ENCODE peak calls at places on chromosomes 11 and 22, in four cellular contexts. One of them, this sample, is unnamed.
A peak's percentile ranks its signal among the peaks of the same experiment; 100 is the strongest.

GRCh38 chr22:23070418-23071162 is at the start of gene GNAZ:
- DNase-seq in CD8-positive, alpha-beta memory T cell: no peak
- DNase-seq in left ventricle myocardium inferior: no peak
- DNase-seq in lower lobe of right lung: peak; percentile 52
- DNase-seq in this sample: no peak

GRCh38 chr11:43580735-43581369 is 99.7 kb upstream of the HSD17B12 start:
- DNase-seq in CD8-positive, alpha-beta memory T cell: no peak
- DNase-seq in left ventricle myocardium inferior: no peak
- DNase-seq in lower lobe of right lung: no peak
- DNase-seq in this sample: no peak

GRCh38 chr11:15093432-15093831 is 20.0 kb downstream of the CALCB start:
- DNase-seq in CD8-positive, alpha-beta memory T cell: no peak
- DNase-seq in left ventricle myocardium inferior: no peak
- DNase-seq in lower lobe of right lung: no peak
- DNase-seq in this sample: no peak

GRCh38 chr22:21816787-21817496 is 50.5 kb downstream of the MAPK1 start:
- DNase-seq in CD8-positive, alpha-beta memory T cell: no peak
- DNase-seq in left ventricle myocardium inferior: no peak
- DNase-seq in lower lobe of right lung: no peak
- DNase-seq in this sample: peak; percentile 98

GRCh38 chr22:42984814-42985540 is 30.0 kb downstream of the PACSIN2 start:
- DNase-seq in CD8-positive, alpha-beta memory T cell: no peak
- DNase-seq in left ventricle myocardium inferior: no peak
- DNase-seq in lower lobe of right lung: no peak
- DNase-seq in this sample: no peak

GRCh38 chr22:47626428-47627390 is 864.3 kb downstream of the TBC1D22A start:
- DNase-seq in CD8-positive, alpha-beta memory T cell: no peak
- DNase-seq in left ventricle myocardium inferior: no peak
- DNase-seq in lower lobe of right lung: no peak
- DNase-seq in this sample: no peak

GRCh38 chr22:19972652-19973550 is 31.3 kb upstream of the TXNRD2 start:
- DNase-seq in CD8-positive, alpha-beta memory T cell: no peak
- DNase-seq in left ventricle myocardium inferior: no peak
- DNase-seq in lower lobe of right lung: no peak
- DNase-seq in this sample: no peak

GRCh38 chr11:61509058-61510029 is 795 bp downstream of the LRRC10B start:
- DNase-seq in CD8-positive, alpha-beta memory T cell: no peak
- DNase-seq in left ventricle myocardium inferior: peak; percentile 62
- DNase-seq in lower lobe of right lung: peak; percentile 76
- DNase-seq in this sample: peak; percentile 72

GRCh38 chr11:64060861-64061444 is 25.2 kb downstream of the FLRT1 start:
- DNase-seq in CD8-positive, alpha-beta memory T cell: peak; percentile 38
- DNase-seq in left ventricle myocardium inferior: peak; percentile 42
- DNase-seq in lower lobe of right lung: peak; percentile 72
- DNase-seq in this sample: no peak

GRCh38 chr11:14041040-14041439 is 78.5 kb downstream of the SPON1 start:
- DNase-seq in CD8-positive, alpha-beta memory T cell: no peak
- DNase-seq in left ventricle myocardium inferior: no peak
- DNase-seq in lower lobe of right lung: no peak
- DNase-seq in this sample: peak; percentile 41

GRCh38 chr22:35561796-35562526 is 21.3 kb downstream of the RASD2 start:
- DNase-seq in CD8-positive, alpha-beta memory T cell: no peak
- DNase-seq in left ventricle myocardium inferior: no peak
- DNase-seq in lower lobe of right lung: no peak
- DNase-seq in this sample: peak; percentile 41

GRCh38 chr11:11356842-11357241 is 3.8 kb upstream of the CSNK2A3 start:
- DNase-seq in CD8-positive, alpha-beta memory T cell: no peak
- DNase-seq in left ventricle myocardium inferior: no peak
- DNase-seq in lower lobe of right lung: no peak
- DNase-seq in this sample: no peak

GRCh38 chr11:95104916-95105315 is 15.3 kb downstream of the ENDOD1 start:
- DNase-seq in CD8-positive, alpha-beta memory T cell: no peak
- DNase-seq in left ventricle myocardium inferior: no peak
- DNase-seq in lower lobe of right lung: no peak
- DNase-seq in this sample: no peak

GRCh38 chr11:57321388-57321995 is 3.3 kb downstream of the TNKS1BP1 start:
- DNase-seq in CD8-positive, alpha-beta memory T cell: no peak
- DNase-seq in left ventricle myocardium inferior: no peak
- DNase-seq in lower lobe of right lung: no peak
- DNase-seq in this sample: no peak

GRCh38 chr22:32619614-32620426 is 145.2 kb downstream of the FBXO7 start:
- DNase-seq in CD8-positive, alpha-beta memory T cell: no peak
- DNase-seq in left ventricle myocardium inferior: peak; percentile 64
- DNase-seq in lower lobe of right lung: no peak
- DNase-seq in this sample: no peak

GRCh38 chr11:10982695-10983492 is 125.0 kb upstream of the ZBED5 start:
- DNase-seq in CD8-positive, alpha-beta memory T cell: no peak
- DNase-seq in left ventricle myocardium inferior: no peak
- DNase-seq in lower lobe of right lung: no peak
- DNase-seq in this sample: peak; percentile 56

GRCh38 chr11:126079640-126080205 is 17.1 kb upstream of the CDON start:
- DNase-seq in CD8-positive, alpha-beta memory T cell: no peak
- DNase-seq in left ventricle myocardium inferior: no peak
- DNase-seq in lower lobe of right lung: no peak
- DNase-seq in this sample: peak; percentile 22

GRCh38 chr11:119520966-119521365 is 98.0 kb upstream of the THY1 start:
- DNase-seq in CD8-positive, alpha-beta memory T cell: no peak
- DNase-seq in left ventricle myocardium inferior: no peak
- DNase-seq in lower lobe of right lung: no peak
- DNase-seq in this sample: no peak

GRCh38 chr11:118901494-118902335 is 18.0 kb downstream of the CXCR5 start:
- DNase-seq in CD8-positive, alpha-beta memory T cell: no peak
- DNase-seq in left ventricle myocardium inferior: no peak
- DNase-seq in lower lobe of right lung: no peak
- DNase-seq in this sample: no peak

GRCh38 chr11:72352859-72353551 is 81.3 kb downstream of the CLPB start:
- DNase-seq in CD8-positive, alpha-beta memory T cell: no peak
- DNase-seq in left ventricle myocardium inferior: no peak
- DNase-seq in lower lobe of right lung: no peak
- DNase-seq in this sample: peak; percentile 46

GRCh38 chr22:41907436-41908401 is 7.2 kb downstream of the SHISA8 start:
- DNase-seq in CD8-positive, alpha-beta memory T cell: no peak
- DNase-seq in left ventricle myocardium inferior: no peak
- DNase-seq in lower lobe of right lung: no peak
- DNase-seq in this sample: no peak

GRCh38 chr22:41902932-41903421 is 11.9 kb downstream of the SHISA8 start:
- DNase-seq in CD8-positive, alpha-beta memory T cell: no peak
- DNase-seq in left ventricle myocardium inferior: peak; percentile 83
- DNase-seq in lower lobe of right lung: no peak
- DNase-seq in this sample: no peak

GRCh38 chr22:41906822-41907221 is 8.1 kb downstream of the SHISA8 start:
- DNase-seq in CD8-positive, alpha-beta memory T cell: no peak
- DNase-seq in left ventricle myocardium inferior: no peak
- DNase-seq in lower lobe of right lung: no peak
- DNase-seq in this sample: no peak

GRCh38 chr22:41904450-41905410 is 10.1 kb downstream of the SHISA8 start:
- DNase-seq in CD8-positive, alpha-beta memory T cell: no peak
- DNase-seq in left ventricle myocardium inferior: no peak
- DNase-seq in lower lobe of right lung: no peak
- DNase-seq in this sample: no peak

DNA sequence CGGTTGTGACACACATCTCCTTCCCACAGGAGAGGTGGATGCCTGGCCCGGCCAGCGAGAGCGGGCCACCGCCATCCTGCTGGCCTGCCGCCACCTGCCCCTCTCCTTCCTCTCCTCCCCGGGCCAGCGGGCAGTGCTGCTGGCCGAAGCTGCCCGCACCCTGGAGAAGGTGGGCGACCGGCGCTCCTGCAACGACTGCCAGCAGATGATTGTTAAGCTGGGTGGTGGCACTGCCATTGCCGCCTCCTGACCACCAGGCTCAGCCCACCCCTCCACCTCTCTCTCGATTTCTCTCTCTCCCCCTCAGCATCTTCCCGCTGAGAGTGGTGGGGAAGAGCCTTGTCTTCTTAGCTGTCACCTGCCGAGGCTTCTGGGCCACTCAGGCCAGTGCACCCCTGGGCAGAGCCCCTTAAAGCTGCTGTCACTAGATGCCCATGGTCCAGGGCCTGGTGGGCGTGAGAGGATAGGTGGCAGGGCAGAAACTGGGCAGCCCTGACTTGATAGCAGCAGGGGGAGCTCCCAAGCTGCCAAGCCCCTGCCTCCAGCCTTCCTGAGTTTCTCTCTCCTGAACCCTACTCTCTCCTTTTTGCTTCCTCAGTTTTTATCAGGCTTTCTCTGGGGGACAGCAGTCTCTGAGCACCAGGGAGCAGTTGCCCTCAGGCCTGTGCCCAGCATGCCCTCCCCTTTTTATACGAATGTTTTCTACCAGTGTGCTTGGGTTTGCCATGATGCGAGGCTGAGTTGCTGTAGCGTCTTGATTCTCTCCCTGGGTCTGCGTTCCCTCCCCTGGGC is 9.3 kb downstream of the SHISA8 start:
- DNase-seq in CD8-positive, alpha-beta memory T cell: no peak
- DNase-seq in left ventricle myocardium inferior: no peak
- DNase-seq in lower lobe of right lung: no peak
- DNase-seq in this sample: no peak
- H3K36me3 ChIP-seq in CD8-positive, alpha-beta memory T cell: no peaks in the 10 kb centered on the region
- H3K36me3 ChIP-seq in left ventricle myocardium inferior: peaks cover 44% of the 10 kb centered on the region
- H3K36me3 ChIP-seq in lower lobe of right lung: peaks cover 60% of the 10 kb centered on the region
- H3K36me3 ChIP-seq in this sample: peaks cover 35% of the 10 kb centered on the region

DNA sequence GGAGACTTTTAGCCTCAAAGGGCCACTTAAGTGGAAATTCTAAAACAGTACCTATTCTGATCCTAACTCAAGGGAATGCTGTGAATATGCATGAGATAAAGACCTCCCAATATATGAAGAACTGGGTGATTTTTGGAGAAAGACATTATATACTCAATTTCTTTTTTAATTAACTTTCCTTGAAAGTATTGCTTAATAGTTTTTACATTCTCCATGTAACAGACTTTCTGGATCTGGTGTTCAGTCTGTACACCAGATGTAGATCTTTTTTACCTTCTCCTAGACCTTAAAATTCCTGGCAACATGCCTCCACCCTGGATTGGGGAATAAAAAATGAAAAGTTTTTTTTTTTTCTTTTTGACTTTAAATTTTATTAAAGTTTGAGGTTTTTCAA is 777 bp downstream of the NNMT start:
- DNase-seq in CD8-positive, alpha-beta memory T cell: no peak
- DNase-seq in left ventricle myocardium inferior: no peak
- DNase-seq in lower lobe of right lung: no peak
- DNase-seq in this sample: no peak
- H3K4me3 ChIP-seq in CD8-positive, alpha-beta memory T cell: no peak overlapping the region
- H3K4me3 ChIP-seq in left ventricle myocardium inferior: peak overlapping the region; percentile 61
- H3K4me3 ChIP-seq in lower lobe of right lung: peak overlapping the region; percentile 53
- H3K4me3 ChIP-seq in this sample: no peak overlapping the region

DNA sequence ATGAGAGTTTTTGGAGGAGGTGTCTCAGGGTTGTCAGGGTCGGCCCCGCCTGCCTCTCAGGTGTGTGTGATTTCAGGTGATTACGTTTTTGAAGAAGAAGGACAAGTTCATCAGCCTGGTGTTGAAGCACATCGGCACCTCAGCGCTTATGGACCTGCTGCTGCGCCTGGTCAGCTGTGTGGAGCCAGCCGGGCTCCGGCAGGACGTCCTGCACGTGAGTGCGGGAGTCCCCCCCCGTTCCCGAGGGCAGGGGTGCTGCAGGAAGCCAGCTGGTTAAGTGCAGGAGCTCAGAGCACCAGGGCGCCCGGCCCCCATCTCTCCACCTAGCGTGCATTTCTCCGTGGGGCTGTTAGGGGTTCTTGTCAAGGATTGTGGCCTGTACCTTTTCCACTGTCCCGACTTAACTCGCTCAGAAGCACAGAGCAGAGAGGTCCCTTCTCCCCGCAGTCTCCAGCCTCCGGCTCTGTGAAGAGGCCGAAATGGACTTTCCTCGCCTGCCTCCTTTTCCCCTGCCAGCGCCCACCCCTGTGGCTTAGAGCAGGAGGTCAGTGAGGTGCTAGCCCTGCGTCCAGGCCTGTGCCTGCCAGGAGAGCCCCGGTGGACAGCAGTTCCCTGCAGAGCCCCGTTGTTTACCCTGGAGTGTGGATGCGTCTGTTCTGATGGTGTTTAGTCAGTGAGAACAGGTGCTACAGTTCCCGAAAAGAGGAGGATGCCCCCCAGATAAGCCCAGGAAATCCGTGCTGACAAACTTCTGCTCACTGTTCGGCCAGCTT is 60.2 kb downstream of the SBF1 start:
- DNase-seq in CD8-positive, alpha-beta memory T cell: no peak
- DNase-seq in left ventricle myocardium inferior: no peak
- DNase-seq in lower lobe of right lung: no peak
- DNase-seq in this sample: no peak
- H3K36me3 ChIP-seq in CD8-positive, alpha-beta memory T cell: peaks cover 50% of the 10 kb centered on the region
- H3K36me3 ChIP-seq in left ventricle myocardium inferior: peaks cover 83% of the 10 kb centered on the region
- H3K36me3 ChIP-seq in lower lobe of right lung: peaks cover 73% of the 10 kb centered on the region
- H3K36me3 ChIP-seq in this sample: peaks cover 30% of the 10 kb centered on the region

DNA sequence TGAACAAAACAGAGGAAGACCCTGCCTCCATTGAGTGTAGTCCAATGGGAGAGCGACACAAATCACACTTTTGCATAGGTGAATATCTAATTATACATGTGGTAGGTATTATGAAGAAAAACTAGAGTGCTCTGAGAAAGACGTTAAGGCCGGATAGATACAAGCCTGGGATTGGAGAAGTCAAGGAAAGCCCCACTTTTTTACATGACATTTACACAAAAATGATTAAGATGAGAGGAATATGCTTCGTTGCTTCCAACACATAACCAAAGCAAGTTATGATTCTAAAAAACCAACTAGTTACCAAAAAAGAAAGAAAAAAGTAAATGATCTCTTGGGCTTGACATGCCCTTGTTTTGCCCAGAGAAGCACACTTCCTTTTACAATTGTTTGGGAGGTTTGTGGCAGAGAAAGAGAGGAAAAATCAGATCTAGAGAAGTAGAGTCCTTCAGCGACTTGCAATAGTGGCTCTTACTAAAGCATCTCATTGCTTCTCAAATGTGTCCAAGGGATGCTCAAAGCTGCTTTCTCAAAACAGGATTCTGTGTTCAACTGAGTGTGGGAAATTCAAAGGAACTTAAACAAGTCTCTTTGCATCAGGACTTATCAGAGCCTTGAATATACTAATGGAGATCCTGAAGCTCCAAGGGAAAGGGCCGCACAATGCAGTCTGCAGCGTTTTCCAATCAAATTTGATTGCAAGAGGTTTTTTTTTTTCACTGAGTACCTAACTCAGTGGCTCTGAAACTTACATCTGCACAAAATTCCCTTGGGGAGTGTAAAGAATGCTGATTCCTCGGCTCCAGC is 38.8 kb downstream of the FLI1 start:
- DNase-seq in CD8-positive, alpha-beta memory T cell: no peak
- DNase-seq in left ventricle myocardium inferior: no peak
- DNase-seq in lower lobe of right lung: no peak
- DNase-seq in this sample: no peak
- H3K4me3 ChIP-seq in CD8-positive, alpha-beta memory T cell: no peak overlapping the region
- H3K4me3 ChIP-seq in left ventricle myocardium inferior: no peak overlapping the region
- H3K4me3 ChIP-seq in lower lobe of right lung: no peak overlapping the region
- H3K4me3 ChIP-seq in this sample: no peak overlapping the region

DNA sequence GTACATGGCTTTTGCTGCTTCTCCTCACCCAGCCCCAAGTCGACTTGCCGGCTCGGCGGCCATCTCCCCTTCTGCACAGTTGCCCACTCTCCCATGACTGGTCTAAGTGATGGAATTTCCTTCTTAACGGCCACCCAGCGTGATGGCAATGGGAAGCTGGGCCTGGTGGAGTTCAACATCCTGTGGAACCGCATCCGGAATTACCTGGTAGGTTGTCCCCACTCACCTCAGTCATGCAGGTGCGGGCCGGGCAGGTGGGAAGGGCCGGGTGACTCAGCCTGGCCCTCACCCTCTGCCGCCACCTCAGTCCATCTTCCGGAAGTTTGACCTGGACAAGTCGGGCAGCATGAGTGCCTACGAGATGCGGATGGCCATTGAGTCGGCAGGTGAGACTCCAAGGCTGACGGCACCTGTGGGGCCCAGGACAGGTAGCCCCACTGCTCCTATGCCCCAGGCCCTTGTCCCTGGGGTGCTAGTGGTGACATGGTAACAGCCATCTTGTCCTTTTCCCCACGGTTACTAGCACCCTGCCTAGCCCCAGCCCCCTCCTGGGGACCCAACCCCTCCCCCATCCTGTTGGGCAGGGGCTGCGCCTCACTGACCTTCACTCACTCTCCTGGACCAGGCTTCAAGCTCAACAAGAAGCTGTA is 28.1 kb downstream of the CAPN1 start:
- DNase-seq in CD8-positive, alpha-beta memory T cell: no peak
- DNase-seq in left ventricle myocardium inferior: no peak
- DNase-seq in lower lobe of right lung: no peak
- DNase-seq in this sample: no peak
- H3K36me3 ChIP-seq in CD8-positive, alpha-beta memory T cell: peaks cover 28% of the 10 kb centered on the region
- H3K36me3 ChIP-seq in left ventricle myocardium inferior: peaks cover 68% of the 10 kb centered on the region
- H3K36me3 ChIP-seq in lower lobe of right lung: peaks cover 73% of the 10 kb centered on the region
- H3K36me3 ChIP-seq in this sample: peaks cover 48% of the 10 kb centered on the region

This sample was measured in bronchial epithelial cell.